ENCODE peak calls at places on chromosome X, in four cellular contexts. One of them, this sample, is unnamed.

GRCh38 chrX:123859409-123859827 is 435 bp upstream of the XIAP start:
- DNase-seq in tibial artery: peak
- DNase-seq in CD8-positive, alpha-beta T cell: no peak
- DNase-seq in ovary: peak
- DNase-seq in this sample: no peak

GRCh38 chrX:74371823-74372222 is 49.5 kb upstream of the SLC16A2 start:
- DNase-seq in ovary: no peak
- DNase-seq in CD8-positive, alpha-beta T cell: no peak
- DNase-seq in tibial artery: no peak
- DNase-seq in this sample: no peak

GRCh38 chrX:119516157-119516702 is 48.0 kb downstream of the SLC25A5 start:
- DNase-seq in CD8-positive, alpha-beta T cell: peak
- DNase-seq in ovary: peak
- DNase-seq in tibial artery: no peak
- DNase-seq in this sample: no peak

GRCh38 chrX:118847676-118848075 is 24.1 kb downstream of the ZCCHC12 start:
- DNase-seq in tibial artery: no peak
- DNase-seq in ovary: no peak
- DNase-seq in CD8-positive, alpha-beta T cell: no peak
- DNase-seq in this sample: no peak

GRCh38 chrX:97672138-97672537 is 788.4 kb downstream of the RPA4 start:
- DNase-seq in ovary: no peak
- DNase-seq in tibial artery: no peak
- DNase-seq in CD8-positive, alpha-beta T cell: no peak
- DNase-seq in this sample: no peak

GRCh38 chrX:68711845-68712244 is 64.4 kb downstream of the STARD8 start:
- DNase-seq in ovary: no peak
- DNase-seq in tibial artery: no peak
- DNase-seq in CD8-positive, alpha-beta T cell: no peak
- DNase-seq in this sample: no peak

GRCh38 chrX:119617511-119618164 is 11.4 kb upstream of the NKRF start:
- DNase-seq in CD8-positive, alpha-beta T cell: no peak
- DNase-seq in ovary: no peak
- DNase-seq in tibial artery: no peak
- DNase-seq in this sample: no peak

GRCh38 chrX:131837325-131837724 is 185.8 kb upstream of the STK26 start:
- DNase-seq in ovary: no peak
- DNase-seq in tibial artery: no peak
- DNase-seq in CD8-positive, alpha-beta T cell: no peak
- DNase-seq in this sample: no peak

GRCh38 chrX:136627381-136627780 is 20.6 kb upstream of the CD40LG start:
- DNase-seq in ovary: no peak
- DNase-seq in tibial artery: no peak
- DNase-seq in CD8-positive, alpha-beta T cell: peak
- DNase-seq in this sample: no peak

GRCh38 chrX:119147486-119147885 is 19.9 kb upstream of the KIAA1210 start:
- DNase-seq in CD8-positive, alpha-beta T cell: no peak
- DNase-seq in ovary: no peak
- DNase-seq in tibial artery: no peak
- DNase-seq in this sample: no peak

GRCh38 chrX:23008431-23009099 is 8.8 kb downstream of the DDX53 start:
- DNase-seq in tibial artery: no peak
- DNase-seq in ovary: no peak
- DNase-seq in CD8-positive, alpha-beta T cell: no peak
- DNase-seq in this sample: no peak

GRCh38 chrX:108494416-108495095 is 54.9 kb downstream of the COL4A5 start:
- DNase-seq in ovary: no peak
- DNase-seq in tibial artery: no peak
- DNase-seq in CD8-positive, alpha-beta T cell: no peak
- DNase-seq in this sample: no peak

GRCh38 chrX:18883234-18883960 is 100.5 kb downstream of the PHKA2 start:
- DNase-seq in ovary: no peak
- DNase-seq in CD8-positive, alpha-beta T cell: no peak
- DNase-seq in tibial artery: no peak
- DNase-seq in this sample: peak

GRCh38 chrX:46572295-46572936 is 1.1 kb upstream of the CHST7 start:
- DNase-seq in ovary: no peak
- DNase-seq in tibial artery: no peak
- DNase-seq in CD8-positive, alpha-beta T cell: no peak
- DNase-seq in this sample: no peak

GRCh38 chrX:63503541-63503940 is 152.4 kb upstream of the SPIN4 start:
- DNase-seq in ovary: no peak
- DNase-seq in CD8-positive, alpha-beta T cell: no peak
- DNase-seq in tibial artery: no peak
- DNase-seq in this sample: no peak

GRCh38 chrX:133674726-133675470 is 259.6 kb upstream of the GPC4 start:
- DNase-seq in tibial artery: no peak
- DNase-seq in ovary: no peak
- DNase-seq in CD8-positive, alpha-beta T cell: no peak
- DNase-seq in this sample: no peak

GRCh38 chrX:129646721-129647587 is 7.8 kb downstream of the APLN start:
- DNase-seq in CD8-positive, alpha-beta T cell: no peak
- DNase-seq in tibial artery: no peak
- DNase-seq in ovary: no peak
- DNase-seq in this sample: no peak

GRCh38 chrX:20067709-20068315 is 48.9 kb downstream of the MAP7D2 start:
- DNase-seq in CD8-positive, alpha-beta T cell: no peak
- DNase-seq in ovary: peak
- DNase-seq in tibial artery: peak
- DNase-seq in this sample: peak

GRCh38 chrX:113422323-113422722 is 581.7 kb upstream of the AMOT start:
- DNase-seq in CD8-positive, alpha-beta T cell: no peak
- DNase-seq in tibial artery: no peak
- DNase-seq in ovary: no peak
- DNase-seq in this sample: no peak

GRCh38 chrX:16612257-16612987 is 37.5 kb upstream of the S100G start:
- DNase-seq in CD8-positive, alpha-beta T cell: no peak
- DNase-seq in ovary: no peak
- DNase-seq in tibial artery: no peak
- DNase-seq in this sample: no peak

GRCh38 chrX:103565752-103566151 is 19.6 kb upstream of the TCEAL4 start:
- DNase-seq in CD8-positive, alpha-beta T cell: no peak
- DNase-seq in tibial artery: no peak
- DNase-seq in ovary: no peak
- DNase-seq in this sample: no peak

GRCh38 chrX:38166478-38167083 is 54.1 kb downstream of the SRPX start:
- DNase-seq in ovary: no peak
- DNase-seq in tibial artery: no peak
- DNase-seq in CD8-positive, alpha-beta T cell: no peak
- DNase-seq in this sample: no peak

GRCh38 chrX:19659929-19660328 is 144.6 kb upstream of the MAP3K15 start:
- DNase-seq in CD8-positive, alpha-beta T cell: no peak
- DNase-seq in ovary: no peak
- DNase-seq in tibial artery: no peak
- DNase-seq in this sample: no peak

GRCh38 chrX:11787564-11787963 is 29.5 kb downstream of the MSL3 start:
- DNase-seq in tibial artery: peak
- DNase-seq in CD8-positive, alpha-beta T cell: peak
- DNase-seq in ovary: peak
- DNase-seq in this sample: peak

GRCh38 chrX:69388526-69388925 is 115.6 kb upstream of the NALF2 start:
- DNase-seq in CD8-positive, alpha-beta T cell: no peak
- DNase-seq in ovary: no peak
- DNase-seq in tibial artery: peak
- DNase-seq in this sample: peak

GRCh38 chrX:101347859-101348451 is 587 bp downstream of the TIMM8A start:
- DNase-seq in CD8-positive, alpha-beta T cell: no peak
- DNase-seq in ovary: no peak
- DNase-seq in tibial artery: no peak
- DNase-seq in this sample: no peak

GRCh38 chrX:72693477-72693876 is 20.6 kb downstream of the PHKA1 start:
- DNase-seq in tibial artery: no peak
- DNase-seq in ovary: no peak
- DNase-seq in CD8-positive, alpha-beta T cell: no peak
- DNase-seq in this sample: no peak

GRCh38 chrX:108558217-108558616 is 118.6 kb downstream of the COL4A5 start:
- DNase-seq in ovary: no peak
- DNase-seq in CD8-positive, alpha-beta T cell: no peak
- DNase-seq in tibial artery: no peak
- DNase-seq in this sample: no peak

GRCh38 chrX:118652717-118653116 is 74.7 kb upstream of the IL13RA1 start:
- DNase-seq in ovary: no peak
- DNase-seq in CD8-positive, alpha-beta T cell: no peak
- DNase-seq in tibial artery: no peak
- DNase-seq in this sample: peak

GRCh38 chrX:119067023-119067739 is 5.6 kb upstream of the CT47C1 start:
- DNase-seq in ovary: peak
- DNase-seq in CD8-positive, alpha-beta T cell: peak
- DNase-seq in tibial artery: peak
- DNase-seq in this sample: peak

GRCh38 chrX:109632906-109633504 is 8.0 kb upstream of the KCNE5 start:
- DNase-seq in CD8-positive, alpha-beta T cell: no peak
- DNase-seq in ovary: no peak
- DNase-seq in tibial artery: no peak
- DNase-seq in this sample: no peak

GRCh38 chrX:31213941-31214340 is 142.1 kb upstream of the FTHL17 start:
- DNase-seq in ovary: no peak
- DNase-seq in tibial artery: no peak
- DNase-seq in CD8-positive, alpha-beta T cell: no peak
- DNase-seq in this sample: no peak

GRCh38 chrX:47500541-47500940 is 17.5 kb upstream of the ZNF41 start:
- DNase-seq in CD8-positive, alpha-beta T cell: no peak
- DNase-seq in ovary: no peak
- DNase-seq in tibial artery: no peak
- DNase-seq in this sample: no peak

GRCh38 chrX:17425551-17425950 is 50.6 kb downstream of the NHS start:
- DNase-seq in tibial artery: no peak
- DNase-seq in CD8-positive, alpha-beta T cell: no peak
- DNase-seq in ovary: no peak
- DNase-seq in this sample: no peak

GRCh38 chrX:43560247-43560946 is 95.7 kb upstream of the MAOA start:
- DNase-seq in CD8-positive, alpha-beta T cell: no peak
- DNase-seq in tibial artery: no peak
- DNase-seq in ovary: no peak
- DNase-seq in this sample: no peak

GRCh38 chrX:50579955-50580354 is 109.3 kb upstream of the DGKK start:
- DNase-seq in CD8-positive, alpha-beta T cell: peak
- DNase-seq in ovary: peak
- DNase-seq in tibial artery: peak
- DNase-seq in this sample: no peak

GRCh38 chrX:97119474-97120109 is 235.9 kb downstream of the RPA4 start:
- DNase-seq in ovary: no peak
- DNase-seq in tibial artery: no peak
- DNase-seq in CD8-positive, alpha-beta T cell: no peak
- DNase-seq in this sample: peak

GRCh38 chrX:68889244-68889643 is 60.4 kb downstream of the EFNB1 start:
- DNase-seq in tibial artery: no peak
- DNase-seq in ovary: no peak
- DNase-seq in CD8-positive, alpha-beta T cell: no peak
- DNase-seq in this sample: no peak

GRCh38 chrX:20066968-20067708 is 49.6 kb downstream of the MAP7D2 start:
- DNase-seq in ovary: peak
- DNase-seq in tibial artery: no peak
- DNase-seq in CD8-positive, alpha-beta T cell: peak
- DNase-seq in this sample: no peak

GRCh38 chrX:39654952-39655351 is 442.8 kb downstream of the BCOR start:
- DNase-seq in tibial artery: no peak
- DNase-seq in ovary: no peak
- DNase-seq in CD8-positive, alpha-beta T cell: no peak
- DNase-seq in this sample: no peak
- H3K27ac ChIP-seq in tibial artery: no peak
- H3K27ac ChIP-seq in ovary: no peak
- H3K27ac ChIP-seq in CD8-positive, alpha-beta T cell: no peak
- H3K27ac ChIP-seq in this sample: no peak

DNA sequence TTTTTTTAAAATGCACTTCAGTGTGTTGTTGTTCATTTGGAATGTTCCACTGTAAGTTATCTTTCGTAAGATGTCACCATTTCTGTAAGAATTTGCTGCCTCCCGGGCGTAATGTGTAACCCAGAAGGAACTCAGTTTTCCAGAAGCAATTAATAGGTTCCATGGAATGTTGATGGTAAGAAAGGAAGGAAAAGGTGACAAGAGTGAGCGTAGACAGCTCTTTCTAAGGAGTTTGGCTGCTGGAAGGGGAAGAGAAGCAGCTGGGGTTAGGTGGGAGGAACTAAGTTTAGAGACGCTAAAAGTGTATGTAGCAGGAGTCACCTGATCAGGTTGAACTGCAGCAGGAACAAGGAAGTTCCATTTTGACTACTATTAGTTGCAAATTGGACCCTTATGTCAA is 35.9 kb downstream of the PNMA5 start:
- DNase-seq in ovary: no peak
- DNase-seq in CD8-positive, alpha-beta T cell: no peak
- DNase-seq in tibial artery: no peak
- DNase-seq in this sample: no peak
- H3K4me3 ChIP-seq in ovary: no peak
- H3K4me3 ChIP-seq in CD8-positive, alpha-beta T cell: peak
- H3K4me3 ChIP-seq in tibial artery: no peak
- H3K4me3 ChIP-seq in this sample: no peak

GRCh38 chrX:51894697-51895336 is 1.4 kb downstream of the MAGED1 start:
- DNase-seq in tibial artery: peak
- DNase-seq in CD8-positive, alpha-beta T cell: peak
- DNase-seq in ovary: peak
- DNase-seq in this sample: peak
- H3K27ac ChIP-seq in tibial artery: peak
- H3K27ac ChIP-seq in CD8-positive, alpha-beta T cell: peak
- H3K27ac ChIP-seq in ovary: peak
- H3K27ac ChIP-seq in this sample: peak

GRCh38 chrX:153966841-153967535 is 4.6 kb downstream of the HCFC1 start:
- DNase-seq in CD8-positive, alpha-beta T cell: no peak
- DNase-seq in ovary: no peak
- DNase-seq in tibial artery: no peak
- DNase-seq in this sample: no peak

GRCh38 chrX:153967536-153968214 is 3.9 kb downstream of the HCFC1 start:
- DNase-seq in CD8-positive, alpha-beta T cell: peak
- DNase-seq in tibial artery: no peak
- DNase-seq in ovary: no peak
- DNase-seq in this sample: no peak

GRCh38 chrX:153969125-153969903 is 2.3 kb downstream of the HCFC1 start:
- DNase-seq in CD8-positive, alpha-beta T cell: no peak
- DNase-seq in ovary: no peak
- DNase-seq in tibial artery: no peak
- DNase-seq in this sample: no peak

GRCh38 chrX:153968754-153969124 is 2.9 kb downstream of the HCFC1 start:
- DNase-seq in ovary: no peak
- DNase-seq in tibial artery: no peak
- DNase-seq in CD8-positive, alpha-beta T cell: peak
- DNase-seq in this sample: peak

DNA sequence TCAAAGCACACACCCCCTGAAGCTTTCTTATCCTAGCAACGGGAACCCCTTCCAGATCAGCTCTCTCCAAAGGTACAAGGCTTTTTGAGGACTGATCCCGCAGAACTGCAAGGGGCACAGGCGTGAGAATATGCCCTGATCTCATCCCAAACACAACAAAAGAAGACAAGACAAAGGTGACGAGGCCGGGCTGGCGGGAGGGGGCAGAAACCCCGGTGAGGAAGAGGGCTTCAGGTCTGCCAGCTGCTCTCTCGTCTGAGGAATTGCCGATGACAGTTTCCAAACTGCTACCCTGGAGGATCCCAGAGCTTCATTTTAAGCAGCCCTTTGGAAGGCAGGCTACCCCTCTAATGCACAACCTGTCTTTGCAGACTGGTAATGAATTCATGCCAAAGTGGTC is 3.4 kb downstream of the HCFC1 start:
- DNase-seq in CD8-positive, alpha-beta T cell: no peak
- DNase-seq in ovary: no peak
- DNase-seq in tibial artery: no peak
- DNase-seq in this sample: no peak
- H3K4me3 ChIP-seq in CD8-positive, alpha-beta T cell: peak
- H3K4me3 ChIP-seq in ovary: no peak
- H3K4me3 ChIP-seq in tibial artery: peak
- H3K4me3 ChIP-seq in this sample: no peak

GRCh38 chrX:87434618-87435017 is 83.0 kb upstream of the KLHL4 start:
- DNase-seq in tibial artery: no peak
- DNase-seq in CD8-positive, alpha-beta T cell: no peak
- DNase-seq in ovary: no peak
- DNase-seq in this sample: no peak
- H3K27ac ChIP-seq in tibial artery: no peak
- H3K27ac ChIP-seq in CD8-positive, alpha-beta T cell: no peak
- H3K27ac ChIP-seq in ovary: no peak
- H3K27ac ChIP-seq in this sample: no peak

This sample was measured in right cardiac atrium.